ENCODE peak calls at places on chromosomes 13 and 19, in eight cellular contexts. F is cardiac fibroblast, X is GM12864, O is brain microvascular endothelial cell, C is GM13977, J is adrenal gland, K is mesothelial cell of epicardium, H is fibroblast of pulmonary artery. V is an unnamed sample.

GRCh38 chr13:31846182-31846938 is 107.0 kb downstream of the RXFP2 start:
- DNase-seq in O (peak; percentile 64), K (peak; percentile 84), H (peak; percentile 81), J (peak; percentile 81), C (peak; percentile 93), F (peak; percentile 88), X (peak; percentile 29), V (peak; percentile 93)

GRCh38 chr19:18577365-18577914 is 5.8 kb downstream of the UBA52 start:
- DNase-seq in F (no peak), O (no peak), K (no peak), X (no peak), J (no peak), H (no peak), C (no peak), V (no peak)

GRCh38 chr19:31553844-31554215 is 204.6 kb upstream of the TSHZ3 start:
- DNase-seq in C (no peak), X (no peak), H (no peak), O (no peak), F (no peak), J (no peak), K (no peak), V (no peak)

GRCh38 chr13:113636266-113636963 is 21.6 kb downstream of the ATP4B start:
- DNase-seq in O (no peak), J (no peak), F (no peak), K (no peak), X (no peak), C (no peak), H (no peak), V (peak; percentile 55)

GRCh38 chr19:2385053-2385721 is 25.1 kb downstream of the TMPRSS9 start:
- DNase-seq in O (peak; percentile 59), C (peak; percentile 65), H (peak; percentile 55), F (peak; percentile 58), J (peak; percentile 65), X (no peak), K (no peak), V (no peak)

GRCh38 chr13:34294483-34295129 is 476.7 kb downstream of the RFC3 start:
- DNase-seq in J (peak; percentile 18), X (no peak), F (peak; percentile 15), H (peak; percentile 10), K (no peak), O (no peak), C (no peak), V (no peak)

GRCh38 chr13:110227864-110228643 is 78.9 kb downstream of the COL4A1 start:
- DNase-seq in X (no peak), H (no peak), C (no peak), J (no peak), O (no peak), F (no peak), K (no peak), V (peak; percentile 37)

GRCh38 chr19:33174186-33174585 is 19.9 kb upstream of the LRP3 start:
- DNase-seq in F (no peak), K (no peak), X (no peak), C (no peak), H (no peak), J (no peak), O (no peak), V (no peak)

GRCh38 chr13:70756088-70756487 is 647.8 kb upstream of the KLHL1 start:
- DNase-seq in X (no peak), C (no peak), H (no peak), J (no peak), K (no peak), O (no peak), F (no peak), V (no peak)

GRCh38 chr19:4130635-4131438 is 6.9 kb upstream of the MAP2K2 start:
- DNase-seq in O (peak; percentile 80), J (no peak), C (no peak), F (peak; percentile 74), H (peak; percentile 76), X (no peak), K (no peak), V (no peak)

GRCh38 chr13:96053003-96053703 is at the start of gene UGGT2:
- DNase-seq in J (peak; percentile 96), C (peak; percentile 98), O (peak; percentile 91), H (peak; percentile 96), K (peak; percentile 83), F (peak; percentile 97), X (peak; percentile 72), V (peak; percentile 90)

GRCh38 chr13:98384739-98385138 is 192.2 kb downstream of the STK24 start:
- DNase-seq in H (peak; percentile 28), J (peak; percentile 26), O (peak; percentile 79), C (no peak), F (no peak), X (no peak), K (no peak), V (no peak)

GRCh38 chr13:30676672-30677071 is 58.7 kb upstream of the ALOX5AP start:
- DNase-seq in O (no peak), J (no peak), K (no peak), C (no peak), X (no peak), F (peak; percentile 42), H (peak; percentile 58), V (no peak)

GRCh38 chr13:39224841-39225240 is 186.6 kb downstream of the NHLRC3 start:
- DNase-seq in X (no peak), C (no peak), K (no peak), J (no peak), H (no peak), O (no peak), F (no peak), V (no peak)

GRCh38 chr19:6226012-6226411 is 53.8 kb downstream of the MLLT1 start:
- DNase-seq in O (no peak), K (no peak), F (no peak), C (no peak), J (no peak), H (no peak), X (no peak), V (no peak)

GRCh38 chr19:6222884-6223283 is 56.9 kb downstream of the MLLT1 start:
- DNase-seq in C (no peak), K (no peak), O (no peak), X (no peak), H (no peak), F (no peak), J (peak; percentile 82), V (no peak)

GRCh38 chr19:6223461-6224307 is 56.1 kb downstream of the MLLT1 start:
- DNase-seq in F (no peak), C (no peak), H (no peak), K (no peak), J (peak; percentile 70), X (no peak), O (no peak), V (no peak)

GRCh38 chr19:6225232-6225635 is 54.5 kb downstream of the MLLT1 start:
- DNase-seq in X (no peak), K (no peak), O (no peak), J (no peak), H (no peak), F (no peak), C (no peak), V (no peak)

GRCh38 chr19:6224308-6224675 is 55.5 kb downstream of the MLLT1 start:
- DNase-seq in O (no peak), F (no peak), H (no peak), X (no peak), K (no peak), C (no peak), J (no peak), V (no peak)
- TF ChIP-seq CTCF in O (no peak), F (no peak), H (no peak), X (no peak), K (no peak), C (no peak), J (no peak), V (no peak)

DNA sequence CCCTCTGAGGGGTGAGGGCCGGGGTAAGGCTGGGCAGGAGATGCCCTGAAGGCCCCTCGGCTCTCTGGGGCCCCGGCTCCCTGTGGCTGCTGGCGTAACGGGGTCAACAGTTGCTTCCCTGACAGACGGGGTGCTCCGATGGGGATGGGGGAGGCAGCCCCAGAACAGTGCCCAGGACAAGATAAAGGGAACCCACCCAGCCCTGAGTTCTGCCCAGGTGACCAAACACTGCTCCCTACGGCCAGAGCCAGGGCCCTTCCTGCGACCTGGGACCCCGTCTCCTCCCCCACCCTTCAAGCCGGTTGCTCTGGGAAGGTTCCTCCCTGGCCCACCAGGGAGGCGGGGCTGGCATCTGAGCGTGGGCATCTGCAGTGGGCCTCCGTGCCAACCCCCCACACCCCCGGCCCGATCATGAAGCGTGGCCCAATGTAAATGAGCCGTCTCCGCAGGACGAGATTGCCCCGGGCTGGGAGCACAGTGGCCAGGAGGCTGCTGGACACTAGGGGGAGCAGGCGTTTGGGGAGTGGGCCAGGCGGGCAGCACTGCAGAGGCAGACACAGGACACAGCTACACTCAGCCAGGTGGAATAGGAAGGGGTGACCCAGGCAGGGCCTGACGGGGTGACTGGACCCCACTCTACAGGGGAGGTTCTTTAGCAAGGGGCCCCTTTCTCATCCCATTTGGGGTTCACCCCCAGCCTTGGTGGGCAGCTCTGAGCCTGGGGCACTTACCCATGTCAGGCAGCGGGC is 1.1 kb upstream of the NKPD1 start:
- DNase-seq in F (peak; percentile 56), K (no peak), C (peak; percentile 16), X (no peak), H (peak; percentile 47), O (no peak), J (no peak), V (no peak)
- TF ChIP-seq CTCF in F (peak; percentile 76), K (peak; percentile 47), C (peak; percentile 13), X (peak; percentile 13), H (peak; percentile 71), O (peak; percentile 90), J (peak; percentile 54), V (peak; percentile 80)

GRCh38 chr13:84983321-84983720 is 815.9 kb downstream of the SLITRK6 start:
- DNase-seq in J (no peak), H (no peak), X (no peak), C (no peak), O (no peak), F (no peak), K (no peak), V (no peak)

GRCh38 chr13:84980571-84980970 is 818.6 kb downstream of the SLITRK6 start:
- DNase-seq in X (no peak), F (no peak), H (no peak), J (no peak), C (no peak), K (no peak), O (no peak), V (no peak)

DNA sequence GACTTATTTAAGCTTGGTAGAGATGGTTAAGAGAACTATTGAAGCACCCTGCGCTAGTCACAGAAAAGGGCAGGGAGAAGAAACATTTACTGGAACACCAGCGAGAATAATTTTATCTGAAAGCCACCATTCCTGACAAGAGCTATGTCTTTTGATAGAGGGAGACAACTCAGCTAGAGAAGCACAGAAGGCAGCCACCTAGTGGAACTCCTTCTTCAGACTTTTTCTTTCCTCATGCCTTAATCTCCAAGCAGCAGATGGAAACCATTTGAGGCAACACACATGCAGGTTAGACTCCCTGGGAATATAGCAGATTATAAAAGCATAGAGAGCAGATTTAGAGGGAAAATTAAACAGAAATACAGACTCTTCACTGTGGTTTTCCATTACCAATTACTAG is 813.4 kb downstream of the SLITRK6 start:
- DNase-seq in F (no peak), J (no peak), O (no peak), H (no peak), X (no peak), C (no peak), K (no peak), V (no peak)
- TF ChIP-seq CTCF in F (no peak), J (no peak), O (peak; percentile 17), H (no peak), X (no peak), C (no peak), K (no peak), V (no peak)

GRCh38 chr19:58021541-58022282 is 12.1 kb upstream of the ZSCAN1 start:
- DNase-seq in C (peak; percentile 50), O (peak; percentile 9), X (no peak), J (peak; percentile 25), K (no peak), F (peak; percentile 48), H (peak; percentile 50), V (no peak)
- TF ChIP-seq CTCF in C (peak; percentile 6), O (peak; percentile 52), X (peak; percentile 38), J (peak; percentile 52), K (peak; percentile 8), F (peak; percentile 53), H (peak; percentile 22), V (peak; percentile 69)

GRCh38 chr13:105213512-105213911 is 1322.0 kb downstream of the EFNB2 start:
- DNase-seq in C (no peak), K (no peak), H (no peak), X (no peak), J (no peak), O (no peak), F (no peak), V (no peak)
- TF ChIP-seq CTCF in C (no peak), K (no peak), H (no peak), X (no peak), J (no peak), O (no peak), F (no peak), V (no peak)